ENCODE peak calls at places on chromosomes 13 and 19, in eight cellular contexts. Q is breast epithelium; N is GM23338; P is CD4-positive, alpha-beta T cell; F is cardiac muscle cell; L is IMR-90; O is upper lobe of right lung; H is neuronal stem cell. D is an unnamed sample.

GRCh38 chr13:24216176-24216575 is 55.7 kb downstream of the SPATA13 start:
- DNase-seq in F (no peak), Q (no peak), H (no peak), P (no peak), N (no peak), O (no peak), L (no peak), D (no peak)

GRCh38 chr13:75960538-75960994 is 324.4 kb downstream of the LMO7 start:
- DNase-seq in L (no peak), F (no peak), P (no peak), O (no peak), N (no peak), Q (no peak), H (no peak), D (no peak)

GRCh38 chr13:113405481-113406300 is 41.8 kb upstream of the GRTP1 start:
- DNase-seq in L (no peak), F (no peak), H (no peak), N (no peak), P (no peak), Q (no peak), O (peak), D (peak)

GRCh38 chr13:86813198-86813597 is 858.0 kb upstream of the SLITRK5 start:
- DNase-seq in F (no peak), Q (no peak), H (no peak), P (no peak), O (no peak), N (peak), L (no peak), D (no peak)

GRCh38 chr19:31351212-31352193 is 2.3 kb upstream of the TSHZ3 start:
- DNase-seq in F (peak), H (no peak), L (peak), O (peak), N (peak), Q (no peak), P (no peak), D (peak)

GRCh38 chr13:23399254-23399796 is 34.2 kb downstream of the SACS start:
- DNase-seq in N (no peak), Q (no peak), H (no peak), L (no peak), F (no peak), O (no peak), P (no peak), D (no peak)

GRCh38 chr19:47075941-47076340 is 27.5 kb upstream of the TMEM160 start:
- DNase-seq in H (no peak), O (no peak), L (peak), Q (no peak), N (no peak), F (no peak), P (no peak), D (no peak)

GRCh38 chr13:45807520-45808099 is 43.9 kb downstream of the SIAH3 start:
- DNase-seq in L (peak), H (peak), N (peak), F (peak), O (no peak), Q (no peak), P (no peak), D (no peak)

GRCh38 chr19:28488006-28488405 is 724.9 kb downstream of the UQCRFS1 start:
- DNase-seq in O (no peak), Q (no peak), P (no peak), H (no peak), N (peak), F (no peak), L (no peak), D (no peak)

GRCh38 chr19:36999313-36999712 is 78.9 kb upstream of the ZNF420 start:
- DNase-seq in Q (no peak), O (no peak), N (no peak), P (no peak), H (no peak), L (no peak), F (no peak), D (no peak)

GRCh38 chr13:28718186-28718537 is 608 bp downstream of the SLC46A3 start:
- DNase-seq in N (no peak), Q (no peak), H (no peak), O (no peak), L (peak), F (no peak), P (no peak), D (no peak)

GRCh38 chr19:1882089-1882785 is 3.1 kb downstream of the ABHD17A start:
- DNase-seq in F (peak), H (no peak), N (no peak), Q (no peak), L (no peak), P (peak), O (no peak), D (no peak)

GRCh38 chr13:77124423-77124822 is 97.5 kb upstream of the FBXL3 start:
- DNase-seq in P (no peak), L (no peak), F (no peak), Q (no peak), N (no peak), O (no peak), H (no peak), D (no peak)

GRCh38 chr13:48221301-48222190 is 11.5 kb upstream of the ITM2B start:
- DNase-seq in O (no peak), N (no peak), P (no peak), F (no peak), L (no peak), Q (no peak), H (no peak), D (peak)

GRCh38 chr13:48220592-48221300 is 12.3 kb upstream of the ITM2B start:
- DNase-seq in N (no peak), L (no peak), F (no peak), Q (no peak), P (no peak), H (no peak), O (no peak), D (no peak)

GRCh38 chr13:48222358-48223015 is 10.5 kb upstream of the ITM2B start:
- DNase-seq in L (peak), N (no peak), P (no peak), Q (no peak), O (peak), F (no peak), H (no peak), D (peak)

GRCh38 chr13:48223016-48223385 is 10.0 kb upstream of the ITM2B start:
- DNase-seq in O (no peak), Q (no peak), L (no peak), N (no peak), P (no peak), F (no peak), H (no peak), D (no peak)
- H3K27ac ChIP-seq in O (peak), Q (peak), L (no peak), N (no peak), P (peak), F (no peak), H (no peak), D (peak)

DNA sequence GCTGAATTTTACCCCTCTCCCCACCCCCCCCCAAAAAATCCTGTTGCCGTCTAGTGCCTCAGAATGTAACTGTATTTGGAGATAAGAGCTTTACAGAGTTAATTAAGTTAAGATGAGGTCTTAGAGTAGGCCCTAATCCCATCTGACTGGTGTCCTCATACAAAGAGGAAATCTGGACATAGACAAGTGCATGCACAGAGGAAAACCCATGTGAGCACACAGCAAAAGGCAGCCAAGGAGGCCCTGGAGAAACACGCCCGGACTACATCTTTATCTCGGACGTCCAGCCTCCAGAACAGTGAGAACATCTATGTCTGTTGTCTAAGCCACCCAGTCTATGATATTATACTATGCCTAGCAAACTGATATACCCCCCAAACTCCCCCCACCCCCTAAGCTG is 193.8 kb downstream of the KATNAL1 start:
- DNase-seq in P (no peak), N (no peak), L (no peak), O (no peak), Q (no peak), H (no peak), F (no peak), D (no peak)
- H3K27ac ChIP-seq in P (no peak), N (no peak), L (no peak), O (peak), Q (peak), H (no peak), F (peak), D (peak)

GRCh38 chr19:6065685-6066365 is 44.5 kb downstream of the RFX2 start:
- DNase-seq in N (peak), F (no peak), O (peak), L (peak), Q (peak), H (no peak), P (peak), D (no peak)

GRCh38 chr19:6066661-6067646 is 43.3 kb downstream of the RFX2 start:
- DNase-seq in N (peak), Q (peak), L (peak), H (peak), P (no peak), O (peak), F (peak), D (peak)

GRCh38 chr19:6069268-6069771 is 41.0 kb downstream of the RFX2 start:
- DNase-seq in F (no peak), N (no peak), P (no peak), L (no peak), Q (no peak), O (peak), H (no peak), D (no peak)

GRCh38 chr19:6068711-6069110 is 41.6 kb downstream of the RFX2 start:
- DNase-seq in O (peak), H (no peak), F (no peak), P (no peak), N (no peak), Q (no peak), L (no peak), D (no peak)

GRCh38 chr19:6067975-6068374 is 42.3 kb downstream of the RFX2 start:
- DNase-seq in N (no peak), P (no peak), L (no peak), O (peak), H (no peak), Q (no peak), F (no peak), D (no peak)
- H3K27ac ChIP-seq in N (no peak), P (no peak), L (no peak), O (peak), H (no peak), Q (peak), F (no peak), D (peak)

GRCh38 chr19:58477130-58477529 is 978 bp downstream of the ZNF446 start:
- DNase-seq in P (no peak), N (no peak), L (no peak), F (no peak), Q (no peak), O (no peak), H (no peak), D (no peak)
- H3K27ac ChIP-seq in P (no peak), N (no peak), L (peak), F (peak), Q (peak), O (peak), H (no peak), D (peak)

DNA sequence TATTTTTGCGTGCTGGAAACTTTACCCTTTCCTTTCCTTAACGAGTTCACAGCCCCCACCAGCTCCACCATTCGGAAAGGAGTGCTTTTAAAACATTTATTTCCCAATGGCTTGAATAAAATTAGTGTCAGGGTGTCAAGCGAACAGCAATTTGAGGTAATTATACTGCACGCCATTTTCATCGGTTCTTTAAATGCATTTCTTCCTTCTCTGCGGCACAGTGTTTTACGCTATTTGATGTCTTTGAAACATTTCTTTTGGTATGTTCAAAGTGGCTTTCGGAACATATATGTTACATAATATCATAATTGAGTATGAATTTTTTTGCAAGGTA is 319 bp upstream of the SLITRK1 start:
- DNase-seq in P (no peak), N (no peak), H (no peak), Q (no peak), F (no peak), O (no peak), L (no peak), D (no peak)
- H3K27ac ChIP-seq in P (no peak), N (no peak), H (peak), Q (no peak), F (no peak), O (no peak), L (no peak), D (no peak)

DNA sequence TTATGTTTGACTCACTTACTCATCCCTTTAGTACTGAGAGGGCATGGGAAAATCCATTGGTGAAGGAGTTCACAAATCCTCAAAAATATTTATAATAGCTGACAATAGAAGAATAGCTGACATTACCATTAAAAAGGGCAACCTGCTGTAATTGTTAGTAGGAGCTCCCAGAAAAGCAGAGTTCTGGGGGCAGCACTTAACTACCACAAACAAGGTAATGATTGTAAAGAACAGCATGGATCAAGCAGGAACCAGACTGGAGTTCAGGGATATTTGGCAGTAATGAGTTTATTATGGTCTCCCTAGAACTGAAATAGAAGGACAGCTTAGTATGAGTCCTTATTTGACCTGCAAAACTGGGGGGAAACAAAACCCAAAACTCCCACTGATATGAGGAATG is 285.9 kb upstream of the KLHL1 start:
- DNase-seq in N (peak), H (no peak), O (no peak), Q (no peak), L (no peak), F (no peak), P (no peak), D (no peak)
- H3K27ac ChIP-seq in N (no peak), H (no peak), O (no peak), Q (no peak), L (no peak), F (no peak), P (no peak), D (no peak)

GRCh38 chr19:48918801-48919247 is 14.7 kb upstream of the DHDH start:
- DNase-seq in N (peak), O (no peak), L (no peak), F (peak), P (no peak), Q (no peak), H (peak), D (no peak)
- H3K27ac ChIP-seq in N (no peak), O (no peak), L (no peak), F (no peak), P (no peak), Q (no peak), H (no peak), D (no peak)

GRCh38 chr13:83853771-83854170 is 28.5 kb downstream of the SLITRK1 start:
- DNase-seq in F (no peak), P (no peak), Q (no peak), H (no peak), O (no peak), N (no peak), L (no peak), D (no peak)
- H3K27ac ChIP-seq in F (no peak), P (no peak), Q (no peak), H (no peak), O (no peak), N (no peak), L (no peak), D (no peak)

GRCh38 chr19:43642531-43642930 is 2.9 kb upstream of the CADM4 start:
- DNase-seq in H (no peak), P (no peak), O (no peak), N (no peak), L (no peak), F (no peak), Q (no peak), D (no peak)
- H3K27ac ChIP-seq in H (no peak), P (no peak), O (no peak), N (no peak), L (no peak), F (no peak), Q (no peak), D (no peak)

D was measured in sigmoid colon.